ENCODE peak calls at places on chromosomes 2 and 18, in eight cellular contexts. W, R, P, V, M, O, B and E are unnamed samples. For H3K9me3, the result is how much of the 10 kb centered on the place peaks cover.

GRCh38 chr18:64720781-64721464 is 572.0 kb upstream of the LINC00305 start:
- DNase-seq in V (no peak), P (no peak), W (peak), M (peak), O (no peak), R (no peak), B (no peak), E (no peak)

GRCh38 chr2:221518201-221518936 is 53.7 kb downstream of the EPHA4 start:
- DNase-seq in B (no peak), O (no peak), V (no peak), R (peak), M (peak), P (no peak), W (no peak), E (no peak)

GRCh38 chr2:241810304-241811208 is 1.6 kb downstream of the NEU4 start:
- DNase-seq in W (peak), B (peak), M (no peak), R (no peak), O (peak), V (no peak), P (no peak), E (no peak)

GRCh38 chr2:226300487-226300886 is 499.1 kb downstream of the IRS1 start:
- DNase-seq in O (no peak), P (no peak), B (no peak), R (no peak), M (no peak), V (no peak), W (no peak), E (no peak)

GRCh38 chr2:147495741-147496140 is 349.1 kb upstream of the ACVR2A start:
- DNase-seq in O (no peak), B (no peak), W (no peak), P (no peak), R (no peak), V (no peak), M (no peak), E (no peak)

GRCh38 chr18:13233746-13234527 is 15.4 kb downstream of the LDLRAD4 start:
- DNase-seq in R (no peak), P (no peak), O (no peak), V (peak), B (no peak), W (no peak), M (no peak), E (no peak)

GRCh38 chr18:24130494-24130893 is 8.4 kb upstream of the CABYR start:
- DNase-seq in O (no peak), M (no peak), W (no peak), V (no peak), P (no peak), R (no peak), B (no peak), E (no peak)

GRCh38 chr2:195535911-195536522 is 121.0 kb upstream of the SLC39A10 start:
- DNase-seq in M (no peak), P (peak), W (no peak), R (no peak), V (peak), B (no peak), O (no peak), E (peak)

GRCh38 chr2:85840091-85840490 is 48.7 kb downstream of the ST3GAL5 start:
- DNase-seq in M (no peak), W (no peak), B (no peak), P (peak), R (no peak), V (no peak), O (no peak), E (no peak)

GRCh38 chr2:180655842-180656454 is 324.5 kb upstream of the UBE2E3 start:
- DNase-seq in O (no peak), P (no peak), W (no peak), B (no peak), M (no peak), V (no peak), R (no peak), E (no peak)
- TF ChIP-seq CTCF in O (no peak), P (no peak), W (no peak), B (no peak), M (peak), V (no peak), R (peak), E (no peak)

DNA sequence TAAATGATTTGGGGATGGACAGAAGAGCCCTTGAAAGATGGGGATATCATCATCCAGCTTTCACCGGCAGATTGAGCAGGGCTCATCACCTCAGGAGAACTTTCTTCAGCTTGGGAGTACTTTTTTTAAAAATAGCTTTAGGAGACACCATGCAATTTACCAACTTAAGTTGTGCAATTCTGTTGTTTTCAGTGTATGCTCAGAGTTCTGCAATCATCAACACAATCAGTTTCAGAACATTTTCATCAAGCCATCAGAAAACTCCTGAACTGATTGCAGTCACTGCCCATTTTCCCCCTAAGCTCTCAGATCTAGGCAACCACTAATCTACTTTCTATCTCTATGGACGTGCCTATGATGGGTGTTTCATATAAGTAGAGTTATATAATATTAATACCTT is 117.7 kb downstream of the CRIM1 start:
- DNase-seq in B (no peak), V (no peak), O (no peak), M (no peak), W (no peak), R (peak), P (no peak), E (no peak)
- H3K9me3 ChIP-seq in B (under half), V (under half), O (under half), M (under half), W (under half), R (under half), P (under half), E (under half)

DNA sequence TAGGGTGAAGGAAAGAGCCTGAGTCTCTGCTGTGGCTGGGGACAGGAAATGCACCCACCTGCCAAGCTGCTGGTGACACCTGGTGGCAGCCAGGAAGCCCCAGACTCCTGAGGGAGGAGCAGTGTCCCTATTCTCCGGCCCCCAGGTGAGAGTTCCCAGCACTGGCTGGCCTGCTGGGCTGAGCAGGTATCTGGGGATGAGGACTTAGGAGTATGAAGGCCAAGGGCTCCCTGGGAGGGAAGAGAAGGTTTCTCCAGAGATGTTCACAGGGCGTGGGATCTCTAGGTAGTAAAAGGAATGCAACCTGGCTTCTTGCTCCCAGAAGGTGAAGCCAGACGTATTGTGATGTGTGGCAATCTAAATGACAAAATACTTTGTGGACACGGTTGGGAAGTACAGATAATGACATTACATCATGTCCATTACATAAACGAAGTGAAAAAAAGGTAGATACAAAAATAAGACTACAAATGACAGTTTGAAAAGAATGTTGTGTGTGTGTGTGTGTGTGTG is 75.8 kb upstream of the SLC1A4 start:
- DNase-seq in B (no peak), W (peak), P (peak), M (peak), O (no peak), V (no peak), R (no peak), E (no peak)
- TF ChIP-seq CTCF in B (no peak), W (peak), P (peak), M (peak), O (no peak), V (no peak), R (no peak), E (no peak)

DNA sequence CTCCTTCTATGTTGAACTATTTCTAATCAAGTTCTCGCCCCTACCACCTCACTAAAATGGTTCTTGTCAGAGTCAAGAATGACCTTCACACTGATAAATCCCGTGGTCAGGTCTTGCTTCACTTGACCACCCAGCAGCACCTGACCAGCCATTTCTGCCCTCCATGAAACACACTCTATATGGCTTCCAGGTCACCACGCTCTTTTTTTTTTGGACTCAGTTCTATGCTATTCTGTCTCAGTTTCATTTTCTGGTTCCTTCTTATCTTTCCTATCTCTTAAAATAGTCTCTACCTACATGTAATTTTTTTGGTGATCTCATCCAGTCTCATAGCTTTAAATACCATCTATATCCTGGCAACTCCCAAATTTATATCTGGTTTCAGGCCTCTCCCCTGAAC is 11.4 kb downstream of the EIF2AK3 start:
- DNase-seq in B (no peak), V (no peak), W (no peak), O (no peak), P (no peak), R (no peak), M (no peak), E (no peak)
- H3K9me3 ChIP-seq in B (under half), V (under half), W (under half), O (under half), P (under half), R (under half), M (under half), E (under half)

GRCh38 chr18:69484699-69485396 is 84.2 kb downstream of the DOK6 start:
- DNase-seq in V (no peak), P (no peak), R (peak), M (peak), W (no peak), B (no peak), O (no peak), E (no peak)
- TF ChIP-seq CTCF in V (no peak), P (no peak), R (peak), M (peak), W (peak), B (peak), O (no peak), E (no peak)